ENCODE peak calls at places on chromosome 12, in seven cellular contexts. O is hepatocyte, T is GM23338, S is mesendoderm, B is DND-41, J is H9, V is fibroblast of lung. G is an unnamed sample.

GRCh38 chr12:21183721-21184275 is 52.8 kb downstream of the SLCO1B1 start:
- DNase-seq in J (no peak), T (no peak), B (no peak), O (no peak), V (no peak), S (no peak), G (no peak)

GRCh38 chr12:20494803-20495202 is 126.5 kb downstream of the PDE3A start:
- DNase-seq in S (no peak), O (no peak), T (no peak), B (no peak), V (peak; percentile 47), J (no peak), G (no peak)

GRCh38 chr12:143964-144649 is 69.8 kb downstream of the SLC6A12 start:
- DNase-seq in J (no peak), O (peak; percentile 87), B (no peak), T (peak; percentile 40), S (no peak), V (no peak), G (no peak)

GRCh38 chr12:21296348-21296747 is 38.4 kb downstream of the SLCO1A2 start:
- DNase-seq in J (no peak), V (no peak), O (no peak), T (no peak), S (no peak), B (no peak), G (no peak)

GRCh38 chr12:111174283-111175108 is 194.4 kb downstream of the PHETA1 start:
- DNase-seq in J (no peak), T (peak; percentile 51), O (no peak), V (no peak), B (no peak), S (peak; percentile 52), G (no peak)

GRCh38 chr12:130924946-130925345 is 28.8 kb upstream of the ADGRD1 start:
- DNase-seq in O (no peak), J (no peak), V (no peak), S (no peak), B (no peak), T (no peak), G (no peak)

GRCh38 chr12:62606654-62607053 is 140.0 kb downstream of the MON2 start:
- DNase-seq in T (no peak), S (no peak), V (no peak), O (no peak), B (no peak), J (no peak), G (peak; percentile 51)

GRCh38 chr12:52682938-52683574 is 2.8 kb upstream of the KRT1 start:
- DNase-seq in J (no peak), S (no peak), B (no peak), T (no peak), O (no peak), V (no peak), G (no peak)

GRCh38 chr12:54475542-54475941 is 2.1 kb upstream of the GTSF1 start:
- DNase-seq in O (no peak), B (no peak), T (no peak), S (no peak), V (peak; percentile 64), J (no peak), G (no peak)

GRCh38 chr12:3557136-3557697 is 66.2 kb downstream of the PRMT8 start:
- DNase-seq in O (no peak), T (peak; percentile 18), V (no peak), S (no peak), B (no peak), J (no peak), G (no peak)

GRCh38 chr12:22719745-22720144 is 94.8 kb downstream of the ETNK1 start:
- DNase-seq in S (no peak), O (no peak), V (no peak), T (no peak), B (no peak), J (no peak), G (no peak)

GRCh38 chr12:80216890-80217559 is 117.7 kb downstream of the OTOGL start:
- DNase-seq in J (peak; percentile 28), T (peak; percentile 10), V (no peak), S (peak; percentile 36), O (no peak), B (no peak), G (no peak)

GRCh38 chr12:48739618-48740269 is 23.2 kb upstream of the CCNT1 start:
- DNase-seq in B (no peak), V (no peak), O (no peak), S (no peak), T (no peak), J (no peak), G (no peak)

GRCh38 chr12:75704664-75705063 is 193.3 kb upstream of the KRR1 start:
- DNase-seq in S (no peak), V (peak; percentile 85), T (no peak), J (no peak), O (no peak), B (no peak), G (no peak)

GRCh38 chr12:65681226-65681625 is 143.1 kb upstream of the HMGA2 start:
- DNase-seq in T (no peak), O (no peak), V (no peak), J (no peak), B (no peak), S (no peak), G (no peak)

GRCh38 chr12:92753976-92754885 is 51.4 kb downstream of the PLEKHG7 start:
- DNase-seq in J (no peak), B (no peak), T (no peak), O (no peak), V (peak; percentile 77), S (peak; percentile 3), G (no peak)

GRCh38 chr12:14841761-14842160 is 1.6 kb downstream of the ART4 start:
- DNase-seq in V (peak; percentile 28), S (peak; percentile 64), B (no peak), T (peak; percentile 35), O (peak; percentile 33), J (no peak), G (no peak)

GRCh38 chr12:65535951-65536350 is 257.5 kb downstream of the MSRB3 start:
- DNase-seq in T (no peak), J (no peak), B (no peak), S (no peak), V (no peak), O (no peak), G (no peak)

GRCh38 chr12:130674676-130675075 is 41.4 kb downstream of the RIMBP2 start:
- DNase-seq in S (no peak), J (no peak), V (no peak), O (no peak), B (no peak), T (no peak), G (no peak)

GRCh38 chr12:93434305-93434704 is 7.4 kb downstream of the UBE2N start:
- DNase-seq in T (no peak), O (no peak), V (peak; percentile 39), J (no peak), S (no peak), B (no peak), G (no peak)

GRCh38 chr12:89669197-89669596 is 39.4 kb downstream of the ATP2B1 start:
- DNase-seq in S (no peak), J (no peak), T (no peak), V (no peak), B (no peak), O (no peak), G (no peak)

GRCh38 chr12:89672589-89672979 is 36.1 kb downstream of the ATP2B1 start:
- DNase-seq in V (no peak), B (no peak), J (no peak), S (no peak), T (no peak), O (no peak), G (no peak)

GRCh38 chr12:89673603-89674002 is 35.0 kb downstream of the ATP2B1 start:
- DNase-seq in J (no peak), V (no peak), S (no peak), B (no peak), T (no peak), O (no peak), G (no peak)

GRCh38 chr12:89674326-89674942 is 34.2 kb downstream of the ATP2B1 start:
- DNase-seq in V (no peak), O (no peak), S (no peak), B (no peak), J (no peak), T (no peak), G (peak; percentile 58)

GRCh38 chr12:89671469-89671868 is 37.2 kb downstream of the ATP2B1 start:
- DNase-seq in S (peak; percentile 81), V (peak; percentile 27), T (peak; percentile 62), O (no peak), J (no peak), B (no peak), G (no peak)
- H3K79me2 ChIP-seq in S (peaks cover 6% of the 10 kb centered on the region), V (peaks cover 91% of the 10 kb centered on the region), T (peaks cover 59% of the 10 kb centered on the region), O (peaks cover 100% of the 10 kb centered on the region), J (peaks cover 3% of the 10 kb centered on the region), B (peaks cover 58% of the 10 kb centered on the region), G (peaks cover 4% of the 10 kb centered on the region)

DNA sequence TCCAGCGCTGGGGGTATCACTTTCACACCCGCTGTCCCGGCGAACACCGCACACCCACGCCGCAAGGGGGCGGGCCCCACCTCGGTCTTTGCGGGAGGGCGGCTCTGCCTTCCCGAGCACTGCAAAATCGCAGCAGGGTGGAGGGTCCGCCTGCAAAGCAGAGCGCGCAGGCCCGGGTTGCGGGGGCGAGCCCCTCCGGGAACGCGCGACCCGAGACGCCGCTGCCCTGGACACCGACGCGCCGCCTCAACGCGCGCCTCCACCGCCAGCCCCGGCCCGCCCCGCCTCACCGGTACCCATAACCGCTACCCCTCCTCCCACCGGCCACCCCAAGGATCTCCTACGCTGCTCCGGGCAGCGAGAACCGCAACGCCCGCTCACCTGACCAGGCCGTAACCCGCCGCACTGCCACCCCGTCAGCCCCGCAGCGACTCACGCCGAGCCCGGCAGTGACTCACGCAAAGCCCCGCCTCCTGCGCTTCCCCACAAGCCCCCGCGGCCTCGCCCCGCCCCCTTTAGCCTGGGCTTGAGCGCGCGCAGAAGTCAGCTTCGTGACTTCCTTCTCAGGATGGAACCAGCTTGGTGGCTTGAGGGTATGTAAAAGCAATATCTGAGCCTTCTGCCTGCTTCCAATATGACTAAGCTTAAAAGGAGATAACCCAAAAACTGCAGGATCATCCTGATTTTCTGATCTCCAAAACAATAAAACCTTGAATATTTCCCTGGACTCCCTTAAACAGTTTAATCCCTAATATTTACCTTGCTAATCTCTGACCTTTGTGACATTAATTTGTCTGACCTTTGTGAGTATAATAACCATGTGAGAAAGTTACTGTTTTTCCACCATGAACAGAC is at the start of gene RPAP3:
- DNase-seq in T (peak; percentile 98), S (peak; percentile 96), B (peak; percentile 96), J (peak; percentile 97), O (peak; percentile 98), V (peak; percentile 90), G (peak; percentile 99)
- H3K79me2 ChIP-seq in T (peaks cover 33% of the 10 kb centered on the region), S (peaks cover 18% of the 10 kb centered on the region), B (peaks cover 61% of the 10 kb centered on the region), J (peaks cover 7% of the 10 kb centered on the region), O (peaks cover 48% of the 10 kb centered on the region), V (peaks cover 11% of the 10 kb centered on the region), G (peaks cover 82% of the 10 kb centered on the region)

GRCh38 chr12:132506328-132506727 is 16.4 kb downstream of the FBRSL1 start:
- DNase-seq in J (no peak), S (no peak), O (no peak), T (no peak), V (no peak), B (no peak), G (no peak)
- H3K79me2 ChIP-seq in J (peaks cover 6% of the 10 kb centered on the region), S (peaks cover 11% of the 10 kb centered on the region), O (peaks cover 68% of the 10 kb centered on the region), T (peaks cover 46% of the 10 kb centered on the region), V (peaks cover 8% of the 10 kb centered on the region), B (peaks cover 67% of the 10 kb centered on the region), G (peaks cover 41% of the 10 kb centered on the region)

DNA sequence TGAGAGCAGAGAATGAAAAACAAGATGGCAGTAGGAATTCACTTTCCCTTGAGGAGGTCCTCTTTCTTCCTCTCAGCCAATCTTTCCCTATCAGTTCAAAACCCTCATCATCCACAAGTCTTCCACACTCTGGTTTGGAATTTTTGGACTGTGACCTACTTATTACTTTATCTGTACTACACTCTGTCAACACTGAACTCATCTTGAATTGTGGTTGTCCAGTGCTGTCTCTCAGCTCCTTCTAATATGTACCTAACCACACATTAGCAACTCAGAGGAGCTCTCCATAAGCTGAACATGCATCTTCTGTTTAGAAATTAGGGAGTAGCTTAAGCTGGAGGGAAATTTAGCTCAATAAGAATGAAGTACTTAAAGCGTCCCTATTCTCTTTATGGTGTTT is 34.9 kb downstream of the SLC38A1 start:
- DNase-seq in T (no peak), V (no peak), B (no peak), S (no peak), O (no peak), J (no peak), G (no peak)
- H3K79me2 ChIP-seq in T (peaks cover 100% of the 10 kb centered on the region), V (no peaks in the 10 kb centered on the region), B (no peaks in the 10 kb centered on the region), S (peaks cover 50% of the 10 kb centered on the region), O (peaks cover 65% of the 10 kb centered on the region), J (peaks cover 23% of the 10 kb centered on the region), G (peaks cover 94% of the 10 kb centered on the region)

G was measured in Karpas-422.